ENCODE peak calls at places on chromosomes 12 and 14, in eight cellular contexts. T is NCI-H2029; C is CD8-positive, alpha-beta T cell; G is NB4; Z is endothelial cell; X is HCT116; U is GOT3; O is smooth muscle cell of the brain vasculature. J is an unnamed sample.

GRCh38 chr12:34606749-34607519 is 584.6 kb downstream of the ALG10 start:
- DNase-seq in T (no peak), C (no peak), G (no peak), Z (no peak), X (no peak), U (no peak), O (no peak), J (no peak)

GRCh38 chr12:3204143-3204542 is 127.0 kb downstream of the TSPAN9 start:
- DNase-seq in T (peak), C (no peak), G (no peak), Z (no peak), X (peak), U (no peak), O (no peak), J (no peak)

GRCh38 chr14:51783765-51784164 is 76.6 kb upstream of the GNG2 start:
- DNase-seq in T (no peak), C (no peak), G (peak), Z (no peak), X (no peak), U (no peak), O (no peak), J (no peak)

GRCh38 chr12:113232787-113233585 is 11.7 kb downstream of the TPCN1 start:
- DNase-seq in T (peak), C (peak), G (no peak), Z (no peak), X (no peak), U (no peak), O (peak), J (peak)

GRCh38 chr12:111450676-111451075 is 45.0 kb downstream of the SH2B3 start:
- DNase-seq in T (no peak), C (no peak), G (peak), Z (no peak), X (no peak), U (no peak), O (no peak), J (no peak)

GRCh38 chr12:16573652-16574077 is 32.3 kb downstream of the LMO3 start:
- DNase-seq in T (no peak), C (no peak), G (peak), Z (no peak), X (no peak), U (no peak), O (no peak), J (peak)

GRCh38 chr14:55724736-55725135 is 144.7 kb downstream of the KTN1 start:
- DNase-seq in T (no peak), C (no peak), G (no peak), Z (no peak), X (no peak), U (no peak), O (no peak), J (no peak)

GRCh38 chr12:90102957-90103652 is 394.5 kb upstream of the ATP2B1 start:
- DNase-seq in T (no peak), C (no peak), G (peak), Z (peak), X (peak), U (no peak), O (no peak), J (no peak)

GRCh38 chr12:11500222-11500860 is 105.0 kb upstream of the PRB2 start:
- DNase-seq in T (peak), C (peak), G (peak), Z (peak), X (no peak), U (no peak), O (peak), J (peak)

GRCh38 chr12:25714219-25714984 is 161.3 kb upstream of the LMNTD1 start:
- DNase-seq in T (no peak), C (no peak), G (no peak), Z (no peak), X (no peak), U (no peak), O (no peak), J (no peak)

GRCh38 chr12:70660620-70661219 is 23.5 kb upstream of the PTPRB start:
- DNase-seq in T (no peak), C (no peak), G (no peak), Z (no peak), X (peak), U (no peak), O (no peak), J (no peak)

GRCh38 chr12:49369723-49370145 is 2.5 kb downstream of the SPATS2 start:
- DNase-seq in T (peak), C (no peak), G (peak), Z (peak), X (no peak), U (no peak), O (no peak), J (peak)

GRCh38 chr12:80504389-80505153 is 60.5 kb downstream of the PTPRQ start:
- DNase-seq in T (no peak), C (no peak), G (no peak), Z (no peak), X (no peak), U (no peak), O (no peak), J (no peak)

J was measured in Peyer's patch.